ENCODE peak calls at places on chromosomes 2 and 18, in eight cellular contexts. I is cardiac muscle cell; Q is body of pancreas; R is endothelial cell of umbilical vein; P is ovary; H is esophagus squamous epithelium; N is effector memory CD4-positive, alpha-beta T cell; G is bronchial epithelial cell. J is an unnamed sample.

GRCh38 chr18:75070625-75071483 is 138.1 kb downstream of the PTGR3 start:
- DNase-seq in R (peak; percentile 94), G (peak; percentile 98), P (no peak), I (no peak), H (peak; percentile 16), N (peak; percentile 65), Q (peak; percentile 66), J (peak; percentile 36)

GRCh38 chr18:74906189-74906588 is 302.8 kb downstream of the PTGR3 start:
- DNase-seq in P (no peak), Q (no peak), G (peak; percentile 72), R (no peak), I (no peak), H (no peak), N (no peak), J (no peak)

GRCh38 chr18:25832008-25832604 is 258.3 kb downstream of the SS18 start:
- DNase-seq in N (no peak), H (no peak), Q (peak; percentile 24), R (peak; percentile 73), I (peak; percentile 78), P (peak; percentile 39), G (peak; percentile 3), J (no peak)

GRCh38 chr2:200828104-200828503 is 16.4 kb downstream of the BZW1 start:
- DNase-seq in N (no peak), R (no peak), H (no peak), G (no peak), I (no peak), Q (no peak), P (no peak), J (no peak)

GRCh38 chr2:76711490-76711889 is 810.7 kb downstream of the LRRTM4 start:
- DNase-seq in R (no peak), P (no peak), N (no peak), G (no peak), Q (no peak), I (no peak), H (no peak), J (no peak)

GRCh38 chr2:111068435-111069058 is 52.2 kb upstream of the BCL2L11 start:
- DNase-seq in I (no peak), H (no peak), P (no peak), G (peak; percentile 88), N (no peak), Q (peak; percentile 54), R (no peak), J (no peak)

GRCh38 chr2:164430166-164430783 is 191.0 kb downstream of the GRB14 start:
- DNase-seq in H (no peak), G (peak; percentile 51), Q (peak; percentile 33), N (no peak), R (peak; percentile 60), I (peak; percentile 65), P (no peak), J (no peak)

GRCh38 chr2:180707867-180708205 is 272.6 kb upstream of the UBE2E3 start:
- DNase-seq in H (no peak), Q (peak; percentile 31), P (no peak), N (no peak), R (peak; percentile 26), G (peak; percentile 99), I (no peak), J (no peak)

GRCh38 chr18:68734311-68734710 is 19.4 kb upstream of the TMX3 start:
- DNase-seq in N (no peak), H (no peak), I (no peak), P (no peak), G (no peak), R (no peak), Q (no peak), J (no peak)

GRCh38 chr2:234571620-234572407 is 74.9 kb upstream of the ARL4C start:
- DNase-seq in I (no peak), N (no peak), G (peak; percentile 18), H (no peak), Q (no peak), R (no peak), P (no peak), J (no peak)
- H3K27me3 ChIP-seq in I (no peaks in the 10 kb centered on the region), N (no peaks in the 10 kb centered on the region), G (peaks cover 2% of the 10 kb centered on the region), H (peaks cover 18% of the 10 kb centered on the region), Q (no peaks in the 10 kb centered on the region), R (peaks cover 6% of the 10 kb centered on the region), P (no peaks in the 10 kb centered on the region), J (no peaks in the 10 kb centered on the region)

DNA sequence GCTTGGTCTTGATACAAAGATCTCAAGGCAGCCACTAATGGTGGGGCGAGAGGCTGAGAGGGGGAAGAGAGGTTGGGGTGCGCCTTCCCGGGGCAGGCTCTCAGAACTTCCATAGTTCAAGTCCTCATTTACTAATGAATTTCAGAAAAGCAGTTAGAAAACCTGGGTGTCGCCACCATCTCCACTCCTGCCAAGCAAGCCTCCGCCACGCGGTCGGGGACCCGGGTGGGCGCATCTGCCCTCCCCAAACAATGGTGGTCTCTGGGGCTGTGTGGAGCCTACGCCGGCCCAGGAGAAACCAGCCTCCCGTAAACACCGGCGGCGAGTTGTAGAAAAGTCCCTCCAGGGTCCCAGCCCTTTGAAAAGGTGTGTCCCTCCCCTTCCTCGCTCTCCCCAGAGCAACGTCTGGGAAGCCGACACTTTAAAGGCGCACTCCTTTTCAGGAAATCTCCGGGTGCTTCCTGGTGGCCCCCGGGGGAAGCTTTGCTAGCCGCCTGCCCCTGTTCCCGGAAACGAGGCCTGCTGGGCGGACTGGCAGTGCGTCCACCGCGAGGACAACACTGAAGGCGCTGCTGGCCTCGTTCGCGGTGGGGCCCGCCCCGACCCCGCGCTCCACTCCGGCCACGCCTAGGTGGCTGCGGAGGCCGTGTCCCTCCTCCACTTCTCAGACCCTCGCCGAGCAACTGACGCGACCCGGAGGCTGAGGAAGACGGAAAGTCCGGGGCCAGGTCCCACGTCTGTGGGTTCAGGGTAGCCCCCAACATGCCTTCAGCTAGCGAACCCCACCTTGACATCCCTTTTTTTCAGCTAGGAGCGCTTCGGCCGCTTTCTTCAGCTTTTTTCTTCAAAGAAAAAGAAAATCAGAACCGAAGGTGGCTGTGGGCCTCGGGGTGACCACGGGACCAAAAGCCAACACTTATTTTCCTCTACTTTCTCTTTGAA is 16.8 kb downstream of the EVX2 start:
- DNase-seq in I (no peak), R (no peak), N (no peak), H (no peak), G (no peak), Q (no peak), P (no peak), J (no peak)
- H3K4me3 ChIP-seq in I (no peak overlapping the region), R (peak overlapping the region; percentile 12), N (no peak overlapping the region), H (peak overlapping the region; percentile 56), G (no peak overlapping the region), Q (no peak overlapping the region), P (peak overlapping the region; percentile 18), J (peak overlapping the region; percentile 51)

GRCh38 chr2:203972066-203972465 is 35.5 kb downstream of the ICOS start:
- DNase-seq in R (no peak), Q (no peak), P (no peak), N (no peak), I (no peak), G (no peak), H (no peak), J (no peak)

GRCh38 chr2:203971236-203971635 is 34.7 kb downstream of the ICOS start:
- DNase-seq in G (no peak), N (no peak), R (no peak), P (no peak), Q (no peak), I (no peak), H (no peak), J (no peak)

GRCh38 chr2:203975912-203976311 is 39.3 kb downstream of the ICOS start:
- DNase-seq in R (no peak), G (peak; percentile 36), Q (no peak), P (no peak), I (no peak), H (no peak), N (no peak), J (no peak)

GRCh38 chr2:203973000-203973399 is 36.4 kb downstream of the ICOS start:
- DNase-seq in N (no peak), G (no peak), I (no peak), R (no peak), Q (no peak), P (no peak), H (no peak), J (no peak)

DNA sequence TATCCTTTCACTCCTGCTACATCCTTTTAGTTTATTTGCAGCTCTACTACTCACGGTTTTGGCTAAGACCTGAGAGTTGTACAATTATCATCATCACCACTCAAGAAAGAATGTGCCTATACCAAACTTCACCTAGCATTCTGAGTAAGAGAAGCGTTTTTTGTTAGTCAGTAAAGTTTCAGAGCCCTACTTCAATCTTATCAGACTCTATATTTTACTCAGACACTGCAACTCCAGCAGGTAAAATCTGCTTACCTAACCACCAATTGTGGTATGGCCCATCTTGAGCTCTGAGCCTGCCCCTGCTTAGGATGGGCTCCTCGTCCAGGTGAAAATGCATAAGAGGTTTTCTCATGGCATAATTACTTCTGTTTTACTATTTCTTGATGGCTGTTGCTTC is 37.1 kb downstream of the ICOS start:
- DNase-seq in Q (no peak), N (no peak), G (no peak), I (no peak), H (no peak), P (no peak), R (no peak), J (no peak)
- H3K36me3 ChIP-seq in Q (no peaks in the 10 kb centered on the region), N (no peaks in the 10 kb centered on the region), G (no peaks in the 10 kb centered on the region), I (no peaks in the 10 kb centered on the region), H (no peaks in the 10 kb centered on the region), P (no peaks in the 10 kb centered on the region), R (no peaks in the 10 kb centered on the region), J (no peaks in the 10 kb centered on the region)

DNA sequence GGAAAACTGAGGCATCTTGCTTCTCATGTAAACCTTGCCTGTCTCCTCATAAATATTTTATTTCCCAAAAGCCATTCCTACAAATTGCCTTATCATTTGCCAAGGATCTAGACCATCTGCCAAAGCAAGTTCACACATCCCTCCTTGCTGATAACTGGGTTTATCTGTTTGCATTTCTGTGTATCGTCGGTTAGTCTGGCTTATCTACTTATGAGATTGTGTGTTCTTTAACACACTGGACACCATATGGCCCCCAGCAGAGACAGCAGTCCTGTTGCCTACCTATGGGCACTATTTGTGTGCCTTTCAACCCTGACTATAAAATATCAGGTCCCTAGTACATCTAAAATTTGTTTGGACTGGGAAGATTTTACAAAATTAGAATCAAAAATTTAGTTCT is 2.9 kb upstream of the CNGA3 start:
- DNase-seq in P (no peak), R (no peak), N (no peak), I (no peak), Q (no peak), H (no peak), G (no peak), J (no peak)
- H3K27me3 ChIP-seq in P (peaks cover 4% of the 10 kb centered on the region), R (peaks cover 44% of the 10 kb centered on the region), N (peaks cover 24% of the 10 kb centered on the region), I (peaks cover 58% of the 10 kb centered on the region), Q (no peaks in the 10 kb centered on the region), H (peaks cover 65% of the 10 kb centered on the region), G (peaks cover 29% of the 10 kb centered on the region), J (peaks cover 17% of the 10 kb centered on the region)

GRCh38 chr18:69840445-69840844 is 107.2 kb downstream of the CD226 start:
- DNase-seq in Q (no peak), H (no peak), R (no peak), P (no peak), G (no peak), N (no peak), I (no peak), J (no peak)
- H3K4me3 ChIP-seq in Q (no peak overlapping the region), H (no peak overlapping the region), R (no peak overlapping the region), P (no peak overlapping the region), G (no peak overlapping the region), N (no peak overlapping the region), I (no peak overlapping the region), J (no peak overlapping the region)

GRCh38 chr2:86454238-86454637 is 13.1 kb downstream of the KDM3A start:
- DNase-seq in N (no peak), Q (no peak), G (no peak), R (no peak), H (no peak), I (no peak), P (no peak), J (no peak)
- H3K36me3 ChIP-seq in N (peaks cover 81% of the 10 kb centered on the region), Q (no peaks in the 10 kb centered on the region), G (peaks cover 25% of the 10 kb centered on the region), R (peaks cover 7% of the 10 kb centered on the region), H (peaks cover 33% of the 10 kb centered on the region), I (peaks cover 81% of the 10 kb centered on the region), P (no peaks in the 10 kb centered on the region), J (peaks cover 77% of the 10 kb centered on the region)

GRCh38 chr2:71129114-71129890 is 727 bp downstream of the MCEE start:
- DNase-seq in N (no peak), Q (no peak), R (peak; percentile 39), P (no peak), G (peak; percentile 27), I (no peak), H (no peak), J (no peak)
- H3K27me3 ChIP-seq in N (no peaks in the 10 kb centered on the region), Q (no peaks in the 10 kb centered on the region), R (no peaks in the 10 kb centered on the region), P (no peaks in the 10 kb centered on the region), G (no peaks in the 10 kb centered on the region), I (no peaks in the 10 kb centered on the region), H (no peaks in the 10 kb centered on the region), J (no peaks in the 10 kb centered on the region)